ENCODE peak calls at places on chromosomes 7 and 10, in eight cellular contexts. V is ACHN; D is SJSA1; J is astrocyte of the hippocampus; I is PC-9; L is C1 segment of cervical spinal cord; W is stimulated activated CD4-positive, alpha-beta T cell treated with anti-CD3 and anti-CD28 coated beads, Interleukin-2, amount 100 ng/mL, for 48 hours; H is ELR. F is an unnamed sample.

GRCh38 chr7:115937960-115938359 is 92.6 kb downstream of the TFEC start:
- DNase-seq in W (no peak), L (no peak), V (no peak), H (no peak), I (no peak), J (peak), D (no peak), F (no peak)

GRCh38 chr7:35258125-35258890 is 4.4 kb upstream of the TBX20 start:
- DNase-seq in J (no peak), H (no peak), W (no peak), L (no peak), I (no peak), D (no peak), V (no peak), F (no peak)

GRCh38 chr7:36076073-36076472 is 77.0 kb upstream of the EEPD1 start:
- DNase-seq in L (no peak), J (no peak), V (no peak), H (no peak), D (no peak), I (no peak), W (no peak), F (no peak)

GRCh38 chr10:8035641-8036520 is 18.6 kb upstream of the GATA3 start:
- DNase-seq in V (no peak), I (no peak), D (no peak), L (no peak), W (no peak), J (no peak), H (no peak), F (no peak)

GRCh38 chr10:7580520-7580919 is 86.2 kb downstream of the ITIH5 start:
- DNase-seq in D (no peak), J (no peak), V (no peak), H (no peak), I (no peak), W (no peak), L (no peak), F (no peak)

GRCh38 chr7:11751807-11752389 is 80.1 kb downstream of the THSD7A start:
- DNase-seq in D (no peak), V (no peak), J (no peak), H (no peak), L (no peak), I (no peak), W (no peak), F (no peak)

GRCh38 chr10:121448768-121449456 is 149.3 kb downstream of the FGFR2 start:
- DNase-seq in J (no peak), W (no peak), L (no peak), I (no peak), H (no peak), D (no peak), V (peak), F (no peak)

GRCh38 chr7:91112902-91113321 is 151.3 kb upstream of the FZD1 start:
- DNase-seq in D (no peak), W (no peak), L (no peak), H (no peak), I (no peak), V (no peak), J (peak), F (peak)

GRCh38 chr10:50416181-50416824 is 165.0 kb upstream of the ASAH2 start:
- DNase-seq in L (no peak), H (peak), I (no peak), J (no peak), W (no peak), D (no peak), V (peak), F (no peak)

GRCh38 chr10:75197906-75198305 is 12.7 kb upstream of the VDAC2 start:
- DNase-seq in I (no peak), V (no peak), L (peak), W (no peak), D (no peak), H (no peak), J (no peak), F (no peak)

GRCh38 chr10:119541459-119542356 is 811 bp downstream of the RGS10 start:
- DNase-seq in J (peak), H (peak), W (peak), V (no peak), L (no peak), D (no peak), I (peak), F (no peak)

GRCh38 chr10:131816941-131817700 is 83.7 kb upstream of the PPP2R2D start:
- DNase-seq in D (peak), J (no peak), H (no peak), I (no peak), V (no peak), W (no peak), L (no peak), F (no peak)

GRCh38 chr10:101578192-101578591 is 9.9 kb downstream of the POLL start:
- DNase-seq in D (no peak), L (no peak), H (no peak), W (no peak), I (no peak), V (no peak), J (no peak), F (no peak)

GRCh38 chr10:97333351-97333600 is 1.3 kb downstream of the FRAT2 start:
- DNase-seq in I (no peak), V (peak), L (no peak), J (peak), W (no peak), H (peak), D (no peak), F (no peak)

GRCh38 chr10:52059089-52059488 is 255.0 kb upstream of the DKK1 start:
- DNase-seq in H (no peak), J (no peak), V (no peak), I (no peak), D (no peak), L (no peak), W (no peak), F (no peak)

GRCh38 chr7:151762501-151763245 is 114.2 kb downstream of the PRKAG2 start:
- DNase-seq in D (no peak), J (no peak), V (no peak), L (no peak), H (no peak), W (no peak), I (no peak), F (no peak)

GRCh38 chr7:34108150-34108549 is 202.8 kb downstream of the BMPER start:
- DNase-seq in H (no peak), W (no peak), V (no peak), D (no peak), J (peak), L (no peak), I (no peak), F (no peak)

GRCh38 chr7:152313879-152314604 is 121.8 kb downstream of the KMT2C start:
- DNase-seq in I (peak), V (peak), W (no peak), J (peak), H (peak), D (no peak), L (no peak), F (peak)

GRCh38 chr7:76423666-76424412 is 911 bp upstream of the ZP3 start:
- DNase-seq in H (no peak), I (no peak), V (peak), L (no peak), W (no peak), D (no peak), J (peak), F (no peak)

GRCh38 chr10:62454696-62455451 is 80.7 kb downstream of the ZNF365 start:
- DNase-seq in J (peak), V (peak), W (no peak), I (peak), H (peak), D (peak), L (no peak), F (peak)

GRCh38 chr10:76352300-76352699 is 920.9 kb downstream of the LRMDA start:
- DNase-seq in W (no peak), D (peak), V (peak), H (peak), I (peak), L (no peak), J (peak), F (peak)

GRCh38 chr10:76017733-76018433 is 586.5 kb downstream of the LRMDA start:
- DNase-seq in L (no peak), V (no peak), W (no peak), H (no peak), I (no peak), J (no peak), D (no peak), F (no peak)

GRCh38 chr7:46071076-46071475 is 150.0 kb upstream of the IGFBP3 start:
- DNase-seq in W (no peak), V (no peak), I (no peak), L (no peak), H (peak), D (no peak), J (peak), F (no peak)

GRCh38 chr7:50335230-50335794 is 30.8 kb downstream of the IKZF1 start:
- DNase-seq in L (no peak), H (no peak), I (no peak), W (no peak), V (no peak), J (no peak), D (no peak), F (no peak)

GRCh38 chr7:108421720-108422331 is 34.4 kb downstream of the NRCAM start:
- DNase-seq in V (no peak), L (no peak), J (no peak), W (no peak), I (no peak), D (no peak), H (no peak), F (no peak)

GRCh38 chr7:104960741-104961479 is 53.1 kb upstream of the KMT2E start:
- DNase-seq in L (no peak), V (no peak), I (no peak), H (no peak), D (no peak), J (no peak), W (no peak), F (no peak)

GRCh38 chr10:124744047-124744687 is at the start of gene FAM53B:
- DNase-seq in J (peak), H (peak), W (peak), D (peak), L (no peak), V (peak), I (peak), F (no peak)

F was measured in AG04449.